ENCODE peak calls at places on chromosomes 13 and 19, in six cellular contexts. R is SK-N-SH, L is K562, Z is A549, S is H1, P is GM12878. C is an unnamed sample.

GRCh38 chr13:112973577-112973951 is 4.5 kb downstream of the MCF2L start:
- DNase-seq in Z (no peak), R (no peak), L (no peak), P (no peak), S (no peak), C (no peak)

GRCh38 chr13:76223565-76223964 is 587.4 kb downstream of the LMO7 start:
- DNase-seq in S (no peak), L (no peak), R (no peak), P (no peak), Z (no peak), C (no peak)

GRCh38 chr13:23703241-23703640 is 133.0 kb downstream of the TNFRSF19 start:
- DNase-seq in L (no peak), P (no peak), S (no peak), Z (no peak), R (no peak), C (no peak)

GRCh38 chr13:49791753-49792549 is 531 bp downstream of the KPNA3 start:
- DNase-seq in R (no peak), P (no peak), L (peak), S (no peak), Z (peak), C (no peak)

GRCh38 chr13:111976474-111977183 is 90.3 kb upstream of the SOX1 start:
- DNase-seq in P (no peak), L (no peak), Z (no peak), R (peak), S (no peak), C (no peak)

GRCh38 chr13:19864339-19865309 is 1.2 kb upstream of the ZMYM5 start:
- DNase-seq in Z (peak), P (no peak), L (peak), S (no peak), R (peak), C (no peak)

GRCh38 chr19:15108145-15108844 is 1.1 kb downstream of the SYDE1 start:
- DNase-seq in S (no peak), L (no peak), R (peak), Z (no peak), P (no peak), C (no peak)

GRCh38 chr19:46821512-46822359 is 28.9 kb downstream of the AP2S1 start:
- DNase-seq in L (no peak), R (no peak), Z (no peak), S (no peak), P (no peak), C (no peak)

GRCh38 chr13:113187905-113188595 is 20.4 kb downstream of the PCID2 start:
- DNase-seq in P (no peak), L (no peak), S (no peak), R (no peak), Z (no peak), C (no peak)

GRCh38 chr13:95411641-95412040 is 110.4 kb upstream of the ABCC4 start:
- DNase-seq in S (no peak), R (no peak), L (no peak), P (no peak), Z (no peak), C (no peak)

GRCh38 chr19:49932731-49933131 is 3.4 kb upstream of the NUP62 start:
- DNase-seq in Z (no peak), L (no peak), P (no peak), R (no peak), S (no peak), C (no peak)

GRCh38 chr13:42272115-42272756 is at the start of gene AKAP11:
- DNase-seq in L (peak), S (no peak), R (no peak), Z (peak), P (no peak), C (peak)

GRCh38 chr19:50414850-50415660 is 3.7 kb upstream of the SPIB start:
- DNase-seq in Z (peak), S (peak), R (peak), P (no peak), L (peak), C (peak)

GRCh38 chr19:19866599-19867248 is 1.0 kb downstream of the ZNF253 start:
- DNase-seq in S (peak), R (peak), P (peak), L (peak), Z (no peak), C (peak)

GRCh38 chr13:110561335-110562033 is at the start of gene RAB20:
- DNase-seq in P (no peak), L (peak), R (peak), Z (peak), S (no peak), C (peak)

GRCh38 chr19:6509118-6509971 is 7.2 kb upstream of the TUBB4A start:
- DNase-seq in L (no peak), S (no peak), R (no peak), P (no peak), Z (peak), C (peak)

GRCh38 chr13:35457258-35457657 is 19.2 kb downstream of the MAB21L1 start:
- DNase-seq in Z (no peak), S (no peak), L (no peak), P (no peak), R (no peak), C (no peak)

GRCh38 chr13:51978836-51979556 is 32.3 kb downstream of the ATP7B start:
- DNase-seq in S (no peak), R (no peak), P (no peak), L (peak), Z (no peak), C (peak)
- TF ChIP-seq MAX in S (no peak), R (no peak), P (no peak), L (no peak), Z (no peak), C (peak)

DNA sequence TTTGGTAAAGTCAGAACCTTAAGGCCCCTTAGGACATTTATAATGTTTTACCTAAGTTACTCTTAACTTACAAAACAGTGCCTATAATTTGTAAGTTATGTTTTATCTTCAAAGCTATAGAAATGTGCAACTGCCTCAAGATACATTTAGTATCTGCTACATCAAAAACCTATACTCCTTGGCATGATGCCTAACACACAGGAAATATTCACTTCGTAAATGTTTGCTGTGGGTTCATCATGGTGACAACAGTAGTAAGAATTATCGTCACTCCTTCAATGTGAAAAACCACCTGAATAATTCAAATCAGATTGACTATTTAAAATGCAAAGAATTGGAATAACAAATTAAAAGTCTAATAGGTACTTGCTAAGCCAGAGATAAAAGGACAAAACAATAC is 184.1 kb downstream of the DIAPH3 start:
- DNase-seq in P (no peak), S (no peak), Z (no peak), L (no peak), R (no peak), C (no peak)
- TF ChIP-seq CHD2 in P (no peak), S (no peak), Z (no peak), L (no peak), R (no peak), C (no peak)

GRCh38 chr19:54969647-54970046 is 3.5 kb downstream of the NLRP2 start:
- DNase-seq in L (no peak), P (no peak), Z (no peak), R (no peak), S (no peak), C (no peak)
- TF ChIP-seq MAX in L (no peak), P (no peak), Z (no peak), R (no peak), S (no peak), C (no peak)

GRCh38 chr13:56352356-56352755 is 788.4 kb upstream of the PRR20A start:
- DNase-seq in S (no peak), L (no peak), R (no peak), P (no peak), Z (no peak), C (no peak)

GRCh38 chr13:56352901-56353300 is 787.8 kb upstream of the PRR20A start:
- DNase-seq in L (no peak), Z (no peak), R (no peak), S (no peak), P (no peak), C (no peak)

GRCh38 chr13:56351041-56351440 is 789.7 kb upstream of the PRR20A start:
- DNase-seq in L (no peak), Z (no peak), P (no peak), R (no peak), S (peak), C (no peak)

GRCh38 chr13:56349866-56350265 is 790.9 kb upstream of the PRR20A start:
- DNase-seq in Z (no peak), P (no peak), R (no peak), S (no peak), L (no peak), C (no peak)

GRCh38 chr13:56347014-56347413 is 793.7 kb upstream of the PRR20A start:
- DNase-seq in S (no peak), L (no peak), P (no peak), R (no peak), Z (no peak), C (no peak)
- TF ChIP-seq CHD2 in S (no peak), L (no peak), P (no peak), R (no peak), Z (no peak), C (no peak)

DNA sequence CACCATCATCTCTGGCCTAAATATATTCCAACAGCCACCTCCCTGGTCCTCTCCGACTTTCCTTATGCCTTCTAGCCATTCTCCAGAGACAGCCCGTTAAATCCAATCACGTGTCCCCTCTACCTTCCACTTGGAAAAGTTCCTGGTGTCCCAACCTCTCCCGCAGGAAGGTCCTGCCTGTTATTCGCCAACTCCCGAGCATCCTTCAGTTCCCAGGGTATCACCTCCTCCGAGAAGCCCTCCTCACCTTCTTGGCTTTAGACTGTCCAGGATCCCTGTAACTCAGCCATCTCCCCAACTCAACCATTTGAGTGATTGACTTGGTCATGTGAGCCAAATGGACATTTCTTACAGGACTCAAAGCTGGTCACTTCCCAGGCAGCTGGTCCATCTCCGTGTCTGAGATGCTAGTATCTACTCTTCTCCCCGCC is 28.1 kb upstream of the NANOS3 start:
- DNase-seq in P (no peak), Z (peak), R (no peak), L (peak), S (no peak), C (no peak)
- TF ChIP-seq MAX in P (no peak), Z (no peak), R (no peak), L (no peak), S (no peak), C (no peak)

GRCh38 chr13:26786651-26787295 is 26.2 kb upstream of the GPR12 start:
- DNase-seq in P (no peak), L (no peak), R (no peak), Z (no peak), S (no peak), C (no peak)

GRCh38 chr13:26787961-26788360 is 27.4 kb upstream of the GPR12 start:
- DNase-seq in Z (no peak), R (no peak), S (no peak), P (no peak), L (no peak), C (no peak)

GRCh38 chr13:26784704-26785639 is 24.4 kb upstream of the GPR12 start:
- DNase-seq in Z (no peak), L (no peak), R (no peak), S (no peak), P (no peak), C (no peak)

DNA sequence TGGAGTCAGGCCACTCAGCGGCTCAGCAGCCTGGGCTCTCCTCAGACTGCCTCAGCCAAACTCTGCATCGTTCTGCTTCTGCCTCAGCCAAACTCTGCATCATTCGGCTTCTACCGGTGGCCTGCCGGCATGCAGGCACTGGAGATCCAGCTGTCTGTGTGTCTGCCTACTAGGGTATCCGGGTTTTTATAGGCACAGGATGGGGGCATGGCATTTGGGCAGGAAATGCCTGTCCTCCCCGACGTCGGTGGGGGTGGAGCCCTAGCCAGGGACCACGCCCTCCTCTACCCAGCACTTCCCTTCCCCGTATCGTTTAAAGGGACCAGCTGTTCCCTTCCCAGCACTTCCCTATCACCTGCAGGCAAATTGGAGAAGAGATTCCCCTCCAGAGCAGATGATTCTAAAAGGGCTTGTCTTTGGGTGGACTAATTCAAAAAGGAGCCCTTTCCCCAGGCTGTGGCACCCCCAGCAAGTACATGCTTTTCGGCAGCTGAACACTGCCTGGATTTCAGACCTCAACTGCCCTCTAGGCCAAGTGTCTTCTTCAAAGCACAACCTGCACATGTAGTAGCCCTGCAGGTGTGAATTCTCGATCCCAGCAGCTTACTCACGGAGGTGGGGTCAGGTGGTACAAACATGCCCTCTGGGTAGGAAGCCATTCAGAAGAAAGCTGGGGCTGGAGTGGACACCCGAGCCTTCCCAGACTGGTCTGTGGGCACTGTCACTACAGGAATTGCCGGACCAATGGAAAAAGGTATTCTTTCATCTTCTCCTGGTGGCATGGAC is 25.5 kb upstream of the GPR12 start:
- DNase-seq in P (no peak), S (no peak), R (no peak), Z (no peak), L (no peak), C (no peak)
- TF ChIP-seq CHD2 in P (no peak), S (no peak), R (no peak), Z (no peak), L (no peak), C (no peak)